ENCODE peak calls at places on chromosome 17, in eight cellular contexts. A is mammary epithelial cell; M is upper lobe of right lung; E is BE2C; G is HCT116; F is thoracic aorta; J is tibial nerve; C is effector memory CD4-positive, alpha-beta T cell. Q is an unnamed sample.
A peak's percentile ranks its signal among the peaks of the same experiment; 100 is the strongest.

GRCh38 chr17:78568051-78568450 is 9.1 kb downstream of the DNAH17 start:
- DNase-seq in A (no peak), M (no peak), E (no peak), G (no peak), F (no peak), J (no peak), C (no peak), Q (no peak)

GRCh38 chr17:29613371-29613837 is 9.3 kb downstream of the CORO6 start:
- DNase-seq in A (no peak), M (peak; percentile 95), E (no peak), G (no peak), F (peak; percentile 72), J (peak; percentile 96), C (peak; percentile 84), Q (peak; percentile 97)

GRCh38 chr17:65163990-65164495 is 26.9 kb downstream of the RGS9 start:
- DNase-seq in A (peak; percentile 59), M (no peak), E (peak; percentile 15), G (peak; percentile 12), F (no peak), J (no peak), C (peak; percentile 15), Q (no peak)

GRCh38 chr17:58302171-58302918 is 21.6 kb upstream of the MPO start:
- DNase-seq in A (no peak), M (peak; percentile 47), E (no peak), G (no peak), F (no peak), J (no peak), C (no peak), Q (peak; percentile 38)

GRCh38 chr17:77393867-77394539 is 253.2 kb downstream of the SEC14L1 start:
- DNase-seq in A (no peak), M (no peak), E (no peak), G (no peak), F (no peak), J (no peak), C (no peak), Q (no peak)

GRCh38 chr17:81903415-81903831 is 1.4 kb downstream of the NPB start:
- DNase-seq in A (no peak), M (peak; percentile 58), E (no peak), G (no peak), F (no peak), J (no peak), C (no peak), Q (no peak)

GRCh38 chr17:57293077-57293476 is 36.8 kb downstream of the MSI2 start:
- DNase-seq in A (peak; percentile 92), M (no peak), E (no peak), G (peak; percentile 68), F (no peak), J (no peak), C (no peak), Q (no peak)

GRCh38 chr17:76417499-76418143 is 33.2 kb downstream of the SPHK1 start:
- DNase-seq in A (no peak), M (peak; percentile 30), E (no peak), G (no peak), F (no peak), J (no peak), C (no peak), Q (no peak)

GRCh38 chr17:17812211-17813054 is 24.4 kb downstream of the SREBF1 start:
- DNase-seq in A (peak; percentile 59), M (peak; percentile 86), E (peak; percentile 56), G (no peak), F (no peak), J (peak; percentile 85), C (peak; percentile 32), Q (peak; percentile 99)

GRCh38 chr17:65278050-65278819 is 141.1 kb downstream of the RGS9 start:
- DNase-seq in A (peak; percentile 17), M (no peak), E (peak; percentile 53), G (peak; percentile 57), F (no peak), J (no peak), C (no peak), Q (peak; percentile 84)

GRCh38 chr17:67452681-67453554 is 75.8 kb downstream of the PITPNC1 start:
- DNase-seq in A (no peak), M (peak; percentile 16), E (no peak), G (no peak), F (no peak), J (no peak), C (no peak), Q (no peak)

GRCh38 chr17:27919120-27919519 is 26.0 kb upstream of the LYRM9 start:
- DNase-seq in A (no peak), M (no peak), E (no peak), G (no peak), F (no peak), J (no peak), C (no peak), Q (no peak)

GRCh38 chr17:78034429-78035091 is 76.1 kb downstream of the TNRC6C start:
- DNase-seq in A (peak; percentile 57), M (no peak), E (no peak), G (peak; percentile 56), F (no peak), J (no peak), C (no peak), Q (no peak)

GRCh38 chr17:72614871-72615626 is 477.4 kb downstream of the SLC39A11 start:
- DNase-seq in A (peak; percentile 94), M (no peak), E (no peak), G (peak; percentile 81), F (no peak), J (no peak), C (no peak), Q (peak; percentile 56)

GRCh38 chr17:44769647-44770084 is 10.9 kb downstream of the ADAM11 start:
- DNase-seq in A (no peak), M (no peak), E (no peak), G (no peak), F (no peak), J (no peak), C (no peak), Q (no peak)
- H3K4me3 ChIP-seq in A (no peak overlapping the region), M (no peak overlapping the region), E (no peak overlapping the region), G (no peak overlapping the region), F (no peak overlapping the region), J (no peak overlapping the region), C (no peak overlapping the region), Q (no peak overlapping the region)

DNA sequence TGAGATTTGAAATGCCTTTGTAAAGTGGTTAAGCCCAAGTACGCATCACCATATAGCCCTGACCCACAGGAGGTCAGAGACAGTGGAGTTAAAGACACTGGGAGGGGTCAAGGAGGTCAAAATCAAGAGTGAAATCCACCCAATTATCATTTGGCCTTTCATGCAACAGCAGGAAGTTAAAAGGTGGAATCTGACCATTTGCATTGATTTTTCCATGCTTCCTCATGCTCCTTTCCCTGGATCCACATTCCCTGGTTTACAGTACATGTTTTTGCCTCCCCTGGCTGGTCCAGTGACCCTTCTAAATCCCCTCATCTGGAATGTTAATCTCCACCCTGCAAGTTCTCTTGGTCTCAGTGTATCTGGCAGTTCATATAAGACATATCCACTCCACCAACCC is 36.6 kb upstream of the TOM1L1 start:
- DNase-seq in A (no peak), M (no peak), E (no peak), G (no peak), F (no peak), J (no peak), C (no peak), Q (no peak)
- H3K36me3 ChIP-seq in A (no peaks in the 10 kb centered on the region), M (no peaks in the 10 kb centered on the region), E (no peaks in the 10 kb centered on the region), G (no peaks in the 10 kb centered on the region), F (no peaks in the 10 kb centered on the region), J (no peaks in the 10 kb centered on the region), C (no peaks in the 10 kb centered on the region), Q (no peaks in the 10 kb centered on the region)

GRCh38 chr17:36645358-36645757 is 44.0 kb downstream of the MRM1 start:
- DNase-seq in A (no peak), M (no peak), E (no peak), G (no peak), F (no peak), J (no peak), C (no peak), Q (no peak)
- H3K27me3 ChIP-seq in A (peaks cover 41% of the 10 kb centered on the region), M (peaks cover 78% of the 10 kb centered on the region), E (no peaks in the 10 kb centered on the region), G (no peaks in the 10 kb centered on the region), F (peaks cover 20% of the 10 kb centered on the region), J (peaks cover 84% of the 10 kb centered on the region), C (peaks cover 25% of the 10 kb centered on the region), Q (peaks cover 40% of the 10 kb centered on the region)

GRCh38 chr17:40517286-40517662 is 15.9 kb upstream of the TNS4 start:
- DNase-seq in A (no peak), M (peak; percentile 29), E (no peak), G (no peak), F (no peak), J (no peak), C (no peak), Q (no peak)
- H3K4me3 ChIP-seq in A (no peak overlapping the region), M (no peak overlapping the region), E (no peak overlapping the region), G (no peak overlapping the region), F (no peak overlapping the region), J (no peak overlapping the region), C (peak overlapping the region; percentile 45), Q (no peak overlapping the region)

GRCh38 chr17:1650731-1651558 is 1.3 kb upstream of the RILP start:
- DNase-seq in A (no peak), M (no peak), E (no peak), G (no peak), F (no peak), J (no peak), C (no peak), Q (no peak)
- H3K36me3 ChIP-seq in A (peaks cover 36% of the 10 kb centered on the region), M (peaks cover 58% of the 10 kb centered on the region), E (peaks cover 45% of the 10 kb centered on the region), G (peaks cover 49% of the 10 kb centered on the region), F (peaks cover 56% of the 10 kb centered on the region), J (peaks cover 56% of the 10 kb centered on the region), C (peaks cover 59% of the 10 kb centered on the region), Q (peaks cover 42% of the 10 kb centered on the region)

GRCh38 chr17:31390748-31391495 is 553 bp upstream of the RAB11FIP4 start:
- DNase-seq in A (no peak), M (no peak), E (no peak), G (no peak), F (no peak), J (no peak), C (no peak), Q (peak; percentile 72)
- H3K27me3 ChIP-seq in A (peaks cover 6% of the 10 kb centered on the region), M (peaks cover 58% of the 10 kb centered on the region), E (no peaks in the 10 kb centered on the region), G (no peaks in the 10 kb centered on the region), F (peaks cover 13% of the 10 kb centered on the region), J (peaks cover 48% of the 10 kb centered on the region), C (peaks cover 17% of the 10 kb centered on the region), Q (peaks cover 26% of the 10 kb centered on the region)